ENCODE peak calls at places on chromosomes 5 and 9, in seven cellular contexts. C is GM13976, Y is DMS53, B is Right ventricle myocardium inferior, N is AG04449, T is cerebellar nuclear complex, H is BJ. R is an unnamed sample.

GRCh38 chr5:169772688-169773087 is 135.6 kb downstream of the DOCK2 start:
- DNase-seq in T (no peak), H (no peak), C (no peak), B (no peak), Y (no peak), N (no peak), R (no peak)

GRCh38 chr5:59040804-59041201 is 457.9 kb downstream of the RAB3C start:
- DNase-seq in B (no peak), H (no peak), T (no peak), Y (peak; percentile 58), C (no peak), N (no peak), R (no peak)

GRCh38 chr5:142248853-142249462 is 75.9 kb downstream of the SPRY4 start:
- DNase-seq in N (peak; percentile 17), T (no peak), H (peak; percentile 54), C (no peak), B (peak; percentile 82), Y (no peak), R (no peak)

GRCh38 chr5:130874861-130875419 is 290.1 kb downstream of the HINT1 start:
- DNase-seq in C (no peak), Y (no peak), B (no peak), N (no peak), H (no peak), T (no peak), R (no peak)

GRCh38 chr5:36690041-36690941 is 83.9 kb downstream of the SLC1A3 start:
- DNase-seq in B (peak; percentile 92), N (no peak), Y (peak; percentile 94), H (no peak), T (no peak), C (peak; percentile 87), R (peak; percentile 66)

GRCh38 chr9:85020791-85021190 is 351.3 kb downstream of the NTRK2 start:
- DNase-seq in N (no peak), C (no peak), H (no peak), Y (no peak), B (no peak), T (no peak), R (no peak)

GRCh38 chr9:6153425-6153824 is 62.2 kb upstream of the IL33 start:
- DNase-seq in T (no peak), H (no peak), Y (no peak), N (no peak), B (no peak), C (no peak), R (peak; percentile 60)

GRCh38 chr9:115142502-115143265 is 24.7 kb upstream of the TNC start:
- DNase-seq in H (no peak), T (no peak), B (no peak), Y (no peak), N (no peak), C (no peak), R (no peak)

GRCh38 chr9:123421211-123421585 is 65.2 kb downstream of the CRB2 start:
- DNase-seq in Y (no peak), T (no peak), C (no peak), B (no peak), N (no peak), H (no peak), R (no peak)

GRCh38 chr9:16475996-16476395 is 394.5 kb downstream of the BNC2 start:
- DNase-seq in C (no peak), T (no peak), N (no peak), H (no peak), B (no peak), Y (no peak), R (no peak)

GRCh38 chr5:172943283-172943841 is 15.9 kb upstream of the RPL26L1 start:
- DNase-seq in C (no peak), B (no peak), Y (no peak), T (no peak), H (peak; percentile 61), N (peak; percentile 78), R (peak; percentile 75)

GRCh38 chr9:87883990-87884389 is 1.3 kb downstream of the SPATA31E1 start:
- DNase-seq in B (no peak), T (no peak), H (no peak), N (no peak), C (no peak), Y (peak; percentile 5), R (no peak)

GRCh38 chr5:143168171-143168681 is 235.3 kb downstream of the NR3C1 start:
- DNase-seq in C (no peak), N (no peak), H (peak; percentile 44), T (no peak), Y (no peak), B (no peak), R (no peak)

GRCh38 chr9:89497181-89497963 is 541 bp downstream of the SEMA4D start:
- DNase-seq in H (no peak), Y (peak; percentile 43), N (no peak), B (no peak), T (no peak), C (peak; percentile 61), R (peak; percentile 16)

GRCh38 chr9:72635197-72635596 is 113.8 kb downstream of the TMC1 start:
- DNase-seq in Y (no peak), H (no peak), C (peak; percentile 51), T (no peak), B (no peak), N (no peak), R (no peak)

GRCh38 chr5:104817127-104817526 is 1254.5 kb upstream of the NUDT12 start:
- DNase-seq in H (no peak), Y (no peak), T (no peak), C (no peak), N (no peak), B (no peak), R (no peak)

GRCh38 chr5:146402949-146403348 is 44.2 kb upstream of the TCERG1 start:
- DNase-seq in N (no peak), T (no peak), B (no peak), Y (no peak), C (no peak), H (no peak), R (no peak)

GRCh38 chr9:123120131-123120530 is 86.7 kb downstream of the GPR21 start:
- DNase-seq in C (no peak), H (no peak), N (no peak), B (no peak), Y (no peak), T (no peak), R (no peak)

GRCh38 chr5:147743686-147744332 is 38.7 kb downstream of the JAKMIP2 start:
- DNase-seq in Y (peak; percentile 51), C (no peak), B (no peak), T (no peak), H (no peak), N (no peak), R (no peak)

GRCh38 chr9:130330202-130330601 is 64.6 kb downstream of the HMCN2 start:
- DNase-seq in T (no peak), N (no peak), Y (no peak), B (no peak), H (no peak), C (no peak), R (no peak)

GRCh38 chr5:129460121-129460950 is at the start of gene ADAMTS19:
- DNase-seq in H (no peak), N (no peak), B (no peak), T (no peak), Y (peak; percentile 86), C (peak; percentile 43), R (peak; percentile 36)

R was measured in dermis blood vessel endothelial cell.